ENCODE peak calls at places on chromosomes 1 and 21, in eight cellular contexts. F is pancreas, G is SK-N-SH, W is psoas muscle, N is foreskin keratinocyte, I is right lobe of liver, E is ascending aorta, P is stomach. B is an unnamed sample.

GRCh38 chr1:53544731-53545515 is 85.7 kb downstream of the DMRTB1 start:
- DNase-seq in I (peak; percentile 35), W (no peak), F (no peak), G (peak; percentile 16), P (no peak), E (no peak), N (no peak), B (no peak)

GRCh38 chr1:68104155-68104554 is 53.7 kb upstream of the DIRAS3 start:
- DNase-seq in G (no peak), F (no peak), N (no peak), E (no peak), P (no peak), I (no peak), W (no peak), B (peak; percentile 89)

GRCh38 chr1:228833911-228834631 is 98.8 kb downstream of the RHOU start:
- DNase-seq in N (no peak), W (no peak), E (no peak), P (no peak), G (no peak), I (no peak), F (no peak), B (no peak)

GRCh38 chr21:28884976-28885852 is 107.5 kb downstream of the LTN1 start:
- DNase-seq in I (peak; percentile 93), N (peak; percentile 79), W (peak; percentile 91), F (peak; percentile 89), P (peak; percentile 82), G (peak; percentile 94), E (peak; percentile 69), B (peak; percentile 95)

GRCh38 chr1:210250998-210251679 is 18.5 kb downstream of the SERTAD4 start:
- DNase-seq in I (no peak), P (peak; percentile 63), N (peak; percentile 54), F (peak; percentile 41), G (peak; percentile 93), E (no peak), W (peak; percentile 34), B (no peak)

GRCh38 chr1:19484338-19484792 is 974 bp downstream of the CAPZB start:
- DNase-seq in F (no peak), G (no peak), E (no peak), I (no peak), N (no peak), W (no peak), P (no peak), B (no peak)

GRCh38 chr1:42343049-42343448 is 8.0 kb upstream of the FOXJ3 start:
- DNase-seq in F (no peak), W (no peak), G (no peak), P (no peak), E (no peak), I (no peak), N (no peak), B (no peak)

GRCh38 chr1:207981976-207982375 is 71.1 kb upstream of the CD34 start:
- DNase-seq in F (no peak), I (no peak), E (no peak), P (no peak), N (no peak), G (peak; percentile 49), W (no peak), B (no peak)

GRCh38 chr1:24920155-24920925 is 9.7 kb downstream of the RUNX3 start:
- DNase-seq in I (no peak), F (no peak), N (no peak), E (no peak), W (peak; percentile 63), G (no peak), P (no peak), B (no peak)

GRCh38 chr21:42721341-42721824 is 68.0 kb downstream of the PDE9A start:
- DNase-seq in G (no peak), F (no peak), P (no peak), I (no peak), W (no peak), E (no peak), N (no peak), B (no peak)

GRCh38 chr21:42725416-42725930 is 72.1 kb downstream of the PDE9A start:
- DNase-seq in W (no peak), N (no peak), F (no peak), P (peak; percentile 20), G (no peak), E (no peak), I (no peak), B (no peak)

GRCh38 chr21:42724226-42724920 is 71.0 kb downstream of the PDE9A start:
- DNase-seq in P (no peak), I (no peak), F (no peak), N (no peak), E (no peak), W (no peak), G (no peak), B (peak; percentile 91)

GRCh38 chr21:42722808-42723470 is 69.5 kb downstream of the PDE9A start:
- DNase-seq in P (no peak), I (no peak), G (no peak), N (no peak), E (no peak), F (no peak), W (no peak), B (no peak)

GRCh38 chr21:42722153-42722552 is 68.7 kb downstream of the PDE9A start:
- DNase-seq in F (no peak), N (no peak), W (no peak), P (no peak), G (no peak), I (no peak), E (no peak), B (no peak)
- H3K27me3 ChIP-seq in F (no peaks in the 10 kb centered on the region), N (no peaks in the 10 kb centered on the region), W (peaks cover 2% of the 10 kb centered on the region), P (no peaks in the 10 kb centered on the region), G (no peaks in the 10 kb centered on the region), I (no peaks in the 10 kb centered on the region), E (no peaks in the 10 kb centered on the region), B (no peaks in the 10 kb centered on the region)

GRCh38 chr1:110008971-110009565 is 24.5 kb downstream of the AHCYL1 start:
- DNase-seq in N (no peak), I (no peak), G (no peak), F (no peak), E (no peak), W (no peak), P (no peak), B (no peak)

GRCh38 chr1:110007458-110007857 is 22.9 kb downstream of the AHCYL1 start:
- DNase-seq in N (no peak), G (peak; percentile 46), W (no peak), E (no peak), P (no peak), F (no peak), I (no peak), B (no peak)

GRCh38 chr1:110006516-110006915 is 22.0 kb downstream of the AHCYL1 start:
- DNase-seq in P (no peak), N (no peak), E (no peak), G (no peak), W (no peak), F (no peak), I (no peak), B (no peak)

GRCh38 chr1:110005971-110006370 is 21.4 kb downstream of the AHCYL1 start:
- DNase-seq in P (no peak), G (no peak), N (no peak), W (no peak), F (no peak), E (no peak), I (no peak), B (peak; percentile 51)

DNA sequence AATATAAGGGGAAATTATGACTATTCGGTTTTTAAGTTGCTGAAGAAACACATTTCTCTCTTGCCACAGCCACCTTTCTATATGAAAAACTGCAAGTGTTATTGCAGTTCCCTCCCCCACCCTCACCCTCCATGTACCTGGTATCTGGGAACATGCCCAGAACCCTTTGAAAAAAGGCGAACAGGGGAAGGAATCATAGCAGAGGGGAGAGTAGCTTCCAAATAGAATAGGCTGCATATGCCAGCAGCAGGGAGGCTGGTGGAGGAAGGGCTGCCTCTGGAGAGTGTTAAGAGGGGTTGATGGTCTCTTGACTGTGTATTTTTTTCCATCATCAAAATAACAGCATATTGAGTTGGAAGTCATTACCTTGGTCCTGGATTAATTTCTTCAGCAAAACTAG is 22.5 kb downstream of the AHCYL1 start:
- DNase-seq in W (no peak), I (no peak), F (no peak), G (peak; percentile 29), E (no peak), N (no peak), P (no peak), B (no peak)
- H3K4me1 ChIP-seq in W (peaks cover 61% of the 10 kb centered on the region), I (no peaks in the 10 kb centered on the region), F (peaks cover 30% of the 10 kb centered on the region), G (peaks cover 24% of the 10 kb centered on the region), E (no peaks in the 10 kb centered on the region), N (peaks cover 26% of the 10 kb centered on the region), P (peaks cover 70% of the 10 kb centered on the region), B (peaks cover 22% of the 10 kb centered on the region)

GRCh38 chr1:160139840-160140239 is 11.6 kb upstream of the ATP1A4 start:
- DNase-seq in W (no peak), E (no peak), I (no peak), P (no peak), N (no peak), G (no peak), F (no peak), B (no peak)
- H3K27me3 ChIP-seq in W (no peaks in the 10 kb centered on the region), E (no peaks in the 10 kb centered on the region), I (no peaks in the 10 kb centered on the region), P (no peaks in the 10 kb centered on the region), N (no peaks in the 10 kb centered on the region), G (peaks cover 26% of the 10 kb centered on the region), F (no peaks in the 10 kb centered on the region), B (peaks cover 3% of the 10 kb centered on the region)

DNA sequence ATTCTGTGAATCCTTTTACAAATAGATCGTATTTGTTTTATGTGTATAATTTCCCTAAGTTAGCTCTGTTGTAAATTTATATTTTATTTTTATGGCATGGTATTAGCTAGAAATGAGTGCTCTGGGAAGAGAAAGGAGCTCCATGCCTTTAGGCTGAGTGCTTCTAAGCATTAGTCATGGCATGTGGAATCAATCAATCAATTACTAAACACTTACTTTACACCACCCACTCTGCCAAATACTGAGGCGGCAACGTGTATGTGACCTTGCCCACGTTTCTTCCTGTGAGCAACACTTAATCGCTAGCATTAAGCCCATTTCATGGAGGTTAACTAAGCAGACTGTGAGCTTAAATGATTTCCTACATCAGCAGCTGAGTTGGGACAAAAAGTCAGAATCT is 7.2 kb upstream of the BECN2 start:
- DNase-seq in I (no peak), E (no peak), F (no peak), W (no peak), P (no peak), N (peak; percentile 24), G (peak; percentile 66), B (peak; percentile 40)
- H3K4me1 ChIP-seq in I (no peaks in the 10 kb centered on the region), E (no peaks in the 10 kb centered on the region), F (no peaks in the 10 kb centered on the region), W (no peaks in the 10 kb centered on the region), P (no peaks in the 10 kb centered on the region), N (no peaks in the 10 kb centered on the region), G (no peaks in the 10 kb centered on the region), B (no peaks in the 10 kb centered on the region)

DNA sequence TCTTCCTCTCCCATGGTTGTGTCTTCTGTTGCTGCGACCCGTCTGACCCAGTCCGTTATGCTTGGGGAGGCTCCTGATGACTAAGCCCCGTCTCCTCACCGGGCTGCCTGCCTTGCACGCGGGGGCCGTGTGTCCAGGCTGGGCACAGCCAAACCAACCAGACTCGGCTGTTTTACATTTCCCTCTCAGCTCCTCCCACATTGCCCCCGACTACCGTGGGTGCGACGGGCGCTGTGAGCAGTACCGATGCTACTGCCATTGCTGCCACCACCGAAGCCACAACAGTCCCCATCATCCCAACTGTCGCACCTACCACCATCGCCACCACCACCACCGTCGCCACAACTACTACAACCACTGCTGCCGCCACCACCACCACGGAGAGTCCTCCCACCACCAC is 46.0 kb upstream of the CNTN2 start:
- DNase-seq in P (no peak), N (no peak), I (no peak), E (no peak), G (no peak), F (no peak), W (no peak), B (no peak)
- H3K27me3 ChIP-seq in P (no peaks in the 10 kb centered on the region), N (peaks cover 47% of the 10 kb centered on the region), I (no peaks in the 10 kb centered on the region), E (no peaks in the 10 kb centered on the region), G (no peaks in the 10 kb centered on the region), F (no peaks in the 10 kb centered on the region), W (no peaks in the 10 kb centered on the region), B (no peaks in the 10 kb centered on the region)